ENCODE peak calls at places on chromosomes 7 and 10, in nine cellular contexts. O, J, A, H, P, X, T, E and W are unnamed samples.

GRCh38 chr10:112461029-112461887 is 14.2 kb downstream of the VTI1A start:
- DNase-seq in O (no peak), J (no peak), A (no peak), H (no peak), P (no peak), X (no peak), T (no peak), E (no peak), W (peak; percentile 44)

GRCh38 chr7:94491410-94491809 is 18.2 kb upstream of the CASD1 start:
- DNase-seq in O (no peak), J (no peak), A (no peak), H (no peak), P (no peak), X (no peak), T (no peak), E (no peak), W (no peak)

GRCh38 chr7:107725138-107725740 is 18.7 kb upstream of the CBLL1 start:
- DNase-seq in O (peak; percentile 42), J (peak; percentile 39), A (peak; percentile 46), H (peak; percentile 56), P (peak; percentile 80), X (peak; percentile 34), T (peak; percentile 59), E (peak; percentile 61), W (peak; percentile 64)

GRCh38 chr7:50284296-50284695 is 20.2 kb upstream of the IKZF1 start:
- DNase-seq in O (no peak), J (no peak), A (no peak), H (no peak), P (no peak), X (no peak), T (no peak), E (no peak), W (no peak)

GRCh38 chr7:16982640-16983103 is 100.9 kb upstream of the AGR3 start:
- DNase-seq in O (peak; percentile 52), J (peak; percentile 16), A (peak; percentile 26), H (no peak), P (peak; percentile 31), X (no peak), T (peak; percentile 17), E (no peak), W (peak; percentile 35)

GRCh38 chr7:124758327-124758726 is 7.3 kb downstream of the GPR37 start:
- DNase-seq in O (no peak), J (no peak), A (no peak), H (no peak), P (no peak), X (no peak), T (no peak), E (no peak), W (no peak)

GRCh38 chr10:129741978-129742741 is 221.9 kb downstream of the EBF3 start:
- DNase-seq in O (no peak), J (no peak), A (no peak), H (no peak), P (no peak), X (no peak), T (no peak), E (no peak), W (no peak)

GRCh38 chr10:87619705-87620104 is 40.0 kb upstream of the PAPSS2 start:
- DNase-seq in O (no peak), J (no peak), A (no peak), H (no peak), P (no peak), X (no peak), T (no peak), E (no peak), W (peak; percentile 45)

GRCh38 chr10:118047363-118047719 is 600 bp upstream of the RAB11FIP2 start:
- DNase-seq in O (no peak), J (no peak), A (no peak), H (no peak), P (no peak), X (no peak), T (no peak), E (peak; percentile 25), W (no peak)

GRCh38 chr7:134752006-134752760 is 27.3 kb upstream of the CALD1 start:
- DNase-seq in O (no peak), J (no peak), A (no peak), H (no peak), P (no peak), X (no peak), T (peak; percentile 33), E (no peak), W (peak; percentile 25)

GRCh38 chr7:77199008-77199966 is at the start of gene FGL2:
- DNase-seq in O (peak; percentile 13), J (peak; percentile 27), A (peak; percentile 3), H (peak; percentile 56), P (no peak), X (peak; percentile 57), T (no peak), E (peak; percentile 36), W (peak; percentile 76)

GRCh38 chr10:79176052-79176501 is 107.3 kb downstream of the ZMIZ1 start:
- DNase-seq in O (no peak), J (no peak), A (no peak), H (no peak), P (no peak), X (no peak), T (no peak), E (no peak), W (peak; percentile 80)

GRCh38 chr7:11609071-11609470 is 222.9 kb downstream of the THSD7A start:
- DNase-seq in O (no peak), J (no peak), A (no peak), H (no peak), P (no peak), X (no peak), T (no peak), E (no peak), W (no peak)

GRCh38 chr7:20267482-20267881 is 50.3 kb upstream of the MACC1 start:
- DNase-seq in O (no peak), J (no peak), A (no peak), H (peak; percentile 45), P (no peak), X (no peak), T (no peak), E (no peak), W (no peak)

GRCh38 chr7:54596747-54597146 is 54.6 kb downstream of the VSTM2A start:
- DNase-seq in O (no peak), J (no peak), A (no peak), H (no peak), P (peak; percentile 53), X (no peak), T (no peak), E (no peak), W (no peak)

GRCh38 chr7:36181668-36182067 is 28.6 kb downstream of the EEPD1 start:
- DNase-seq in O (no peak), J (no peak), A (no peak), H (no peak), P (no peak), X (no peak), T (no peak), E (no peak), W (no peak)

GRCh38 chr10:34229917-34230316 is 585.2 kb downstream of the PARD3 start:
- DNase-seq in O (no peak), J (no peak), A (no peak), H (no peak), P (no peak), X (no peak), T (no peak), E (no peak), W (no peak)

GRCh38 chr7:98831641-98832221 is 38.1 kb downstream of the TMEM130 start:
- DNase-seq in O (no peak), J (peak; percentile 10), A (no peak), H (no peak), P (peak; percentile 54), X (no peak), T (no peak), E (no peak), W (no peak)

GRCh38 chr10:33252794-33253203 is 81.7 kb downstream of the NRP1 start:
- DNase-seq in O (no peak), J (no peak), A (no peak), H (no peak), P (no peak), X (no peak), T (peak; percentile 44), E (no peak), W (peak; percentile 83)

GRCh38 chr10:99556225-99556523 is 23.4 kb downstream of the NKX2-3 start:
- DNase-seq in O (no peak), J (no peak), A (no peak), H (no peak), P (no peak), X (no peak), T (no peak), E (no peak), W (no peak)

GRCh38 chr10:49007128-49007527 is 67.5 kb upstream of the LRRC18 start:
- DNase-seq in O (no peak), J (no peak), A (no peak), H (no peak), P (no peak), X (no peak), T (no peak), E (no peak), W (no peak)

GRCh38 chr10:49654036-49654693 is 25.3 kb upstream of the C10orf53 start:
- DNase-seq in O (no peak), J (no peak), A (no peak), H (no peak), P (no peak), X (no peak), T (no peak), E (no peak), W (no peak)

GRCh38 chr10:69952069-69952800 is 100.4 kb upstream of the MACROH2A2 start:
- DNase-seq in O (no peak), J (no peak), A (no peak), H (no peak), P (no peak), X (no peak), T (no peak), E (no peak), W (no peak)

GRCh38 chr10:3239920-3240909 is 67.6 kb upstream of the PITRM1 start:
- DNase-seq in O (no peak), J (no peak), A (no peak), H (no peak), P (no peak), X (no peak), T (no peak), E (peak; percentile 37), W (no peak)

GRCh38 chr10:16901102-16901501 is 83.9 kb upstream of the RSU1 start:
- DNase-seq in O (no peak), J (no peak), A (no peak), H (no peak), P (no peak), X (no peak), T (no peak), E (no peak), W (no peak)

GRCh38 chr10:55024718-55025117 is 223.7 kb upstream of the PCDH15 start:
- DNase-seq in O (peak; percentile 7), J (no peak), A (no peak), H (no peak), P (peak; percentile 24), X (peak; percentile 8), T (no peak), E (no peak), W (no peak)

GRCh38 chr7:45073843-45074737 is 14.7 kb downstream of the NACAD start:
- DNase-seq in O (no peak), J (no peak), A (no peak), H (no peak), P (no peak), X (no peak), T (no peak), E (no peak), W (no peak)

GRCh38 chr10:42935466-42935865 is 141.4 kb upstream of the RET start:
- DNase-seq in O (no peak), J (no peak), A (no peak), H (no peak), P (no peak), X (no peak), T (no peak), E (no peak), W (no peak)

GRCh38 chr7:82263880-82264751 is 179.5 kb downstream of the CACNA2D1 start:
- DNase-seq in O (no peak), J (no peak), A (peak; percentile 77), H (no peak), P (no peak), X (peak; percentile 21), T (no peak), E (no peak), W (no peak)

GRCh38 chr10:125606406-125606805 is 76.6 kb downstream of the TEX36 start:
- DNase-seq in O (no peak), J (no peak), A (no peak), H (no peak), P (no peak), X (no peak), T (no peak), E (no peak), W (no peak)